ENCODE peak calls at places on chromosome 7, in four cellular contexts. K, X, V and W are unnamed samples.

GRCh38 chr7:18495412-18496335 is at the start of gene HDAC9:
- DNase-seq in K (no peak), X (peak; percentile 40), V (no peak), W (no peak)

GRCh38 chr7:28151965-28152364 is 28.6 kb downstream of the JAZF1 start:
- DNase-seq in K (no peak), X (peak; percentile 78), V (no peak), W (no peak)

GRCh38 chr7:73850781-73851207 is 8.5 kb upstream of the METTL27 start:
- DNase-seq in K (no peak), X (peak; percentile 98), V (no peak), W (peak; percentile 98)

GRCh38 chr7:604038-604883 is 84.6 kb upstream of the PDGFA start:
- DNase-seq in K (no peak), X (peak; percentile 96), V (peak; percentile 90), W (no peak)

GRCh38 chr7:143367972-143368371 is 5.5 kb upstream of the FAM131B start:
- DNase-seq in K (no peak), X (no peak), V (no peak), W (no peak)

GRCh38 chr7:151420144-151420543 is 10.3 kb upstream of the WDR86 start:
- DNase-seq in K (no peak), X (no peak), V (no peak), W (no peak)

GRCh38 chr7:39810710-39811109 is 139.3 kb upstream of the CDK13 start:
- DNase-seq in K (no peak), X (no peak), V (no peak), W (no peak)

GRCh38 chr7:139753693-139754111 is 24.1 kb downstream of the HIPK2 start:
- DNase-seq in K (no peak), X (no peak), V (no peak), W (no peak)